ENCODE peak calls at places on chromosomes 16 and 17, in ten cellular contexts. One of them, this sample, is unnamed. For H3K4me1, the result is how much of the 10 kb centered on the place peaks cover.

GRCh38 chr16:81521141-81521626 is 76.6 kb downstream of the CMIP start:
- DNase-seq in IMR-90: no peak
- DNase-seq in cardiac muscle cell: no peak
- DNase-seq in tibial nerve: no peak
- DNase-seq in uterus: no peak
- DNase-seq in A549: no peak
- DNase-seq in psoas muscle: no peak
- DNase-seq in CD8-positive, alpha-beta memory T cell: peak
- DNase-seq in lung: no peak
- DNase-seq in CD8-positive, alpha-beta T cell: peak
- DNase-seq in this sample: no peak

GRCh38 chr17:71379512-71379911 is 741.3 kb upstream of the SOX9 start:
- DNase-seq in psoas muscle: no peak
- DNase-seq in cardiac muscle cell: no peak
- DNase-seq in A549: no peak
- DNase-seq in CD8-positive, alpha-beta memory T cell: no peak
- DNase-seq in IMR-90: no peak
- DNase-seq in CD8-positive, alpha-beta T cell: no peak
- DNase-seq in lung: no peak
- DNase-seq in uterus: no peak
- DNase-seq in tibial nerve: no peak
- DNase-seq in this sample: no peak

GRCh38 chr17:48626470-48627241 is 498 bp upstream of the HOXB9 start:
- DNase-seq in cardiac muscle cell: no peak
- DNase-seq in CD8-positive, alpha-beta T cell: no peak
- DNase-seq in CD8-positive, alpha-beta memory T cell: peak
- DNase-seq in uterus: no peak
- DNase-seq in IMR-90: peak
- DNase-seq in psoas muscle: no peak
- DNase-seq in tibial nerve: no peak
- DNase-seq in A549: peak
- DNase-seq in lung: no peak
- DNase-seq in this sample: no peak

GRCh38 chr16:52386694-52387093 is 160.2 kb downstream of the TOX3 start:
- DNase-seq in CD8-positive, alpha-beta T cell: no peak
- DNase-seq in A549: no peak
- DNase-seq in cardiac muscle cell: no peak
- DNase-seq in lung: no peak
- DNase-seq in uterus: no peak
- DNase-seq in IMR-90: no peak
- DNase-seq in tibial nerve: no peak
- DNase-seq in CD8-positive, alpha-beta memory T cell: no peak
- DNase-seq in psoas muscle: no peak
- DNase-seq in this sample: no peak

GRCh38 chr17:46026045-46026814 is 27.2 kb downstream of the STH start:
- DNase-seq in CD8-positive, alpha-beta T cell: no peak
- DNase-seq in IMR-90: no peak
- DNase-seq in cardiac muscle cell: no peak
- DNase-seq in uterus: no peak
- DNase-seq in lung: no peak
- DNase-seq in psoas muscle: no peak
- DNase-seq in A549: no peak
- DNase-seq in CD8-positive, alpha-beta memory T cell: no peak
- DNase-seq in tibial nerve: peak
- DNase-seq in this sample: no peak

GRCh38 chr16:30628628-30629342 is 18.6 kb upstream of the ZNF689 start:
- DNase-seq in tibial nerve: peak
- DNase-seq in IMR-90: peak
- DNase-seq in CD8-positive, alpha-beta T cell: peak
- DNase-seq in uterus: peak
- DNase-seq in psoas muscle: peak
- DNase-seq in lung: peak
- DNase-seq in cardiac muscle cell: peak
- DNase-seq in CD8-positive, alpha-beta memory T cell: peak
- DNase-seq in A549: peak
- DNase-seq in this sample: peak

GRCh38 chr16:4910828-4911227 is 26.1 kb downstream of the PPL start:
- DNase-seq in psoas muscle: no peak
- DNase-seq in A549: no peak
- DNase-seq in uterus: no peak
- DNase-seq in lung: no peak
- DNase-seq in IMR-90: no peak
- DNase-seq in cardiac muscle cell: no peak
- DNase-seq in CD8-positive, alpha-beta T cell: no peak
- DNase-seq in CD8-positive, alpha-beta memory T cell: no peak
- DNase-seq in tibial nerve: no peak
- DNase-seq in this sample: no peak

GRCh38 chr16:26391833-26392232 is 674.9 kb upstream of the C16orf82 start:
- DNase-seq in uterus: no peak
- DNase-seq in lung: no peak
- DNase-seq in A549: no peak
- DNase-seq in cardiac muscle cell: no peak
- DNase-seq in CD8-positive, alpha-beta memory T cell: no peak
- DNase-seq in psoas muscle: no peak
- DNase-seq in CD8-positive, alpha-beta T cell: no peak
- DNase-seq in IMR-90: no peak
- DNase-seq in tibial nerve: no peak
- DNase-seq in this sample: no peak

GRCh38 chr17:40558651-40559015 is 6.6 kb downstream of the CCR7 start:
- DNase-seq in tibial nerve: no peak
- DNase-seq in uterus: no peak
- DNase-seq in A549: no peak
- DNase-seq in psoas muscle: no peak
- DNase-seq in lung: no peak
- DNase-seq in CD8-positive, alpha-beta memory T cell: no peak
- DNase-seq in IMR-90: no peak
- DNase-seq in cardiac muscle cell: no peak
- DNase-seq in CD8-positive, alpha-beta T cell: no peak
- DNase-seq in this sample: no peak

GRCh38 chr16:53282975-53283946 is 151.0 kb upstream of the RBL2 start:
- DNase-seq in lung: no peak
- DNase-seq in A549: peak
- DNase-seq in CD8-positive, alpha-beta memory T cell: no peak
- DNase-seq in uterus: no peak
- DNase-seq in psoas muscle: no peak
- DNase-seq in IMR-90: peak
- DNase-seq in CD8-positive, alpha-beta T cell: no peak
- DNase-seq in cardiac muscle cell: peak
- DNase-seq in tibial nerve: no peak
- DNase-seq in this sample: peak

GRCh38 chr16:303760-304505 is 21.0 kb downstream of the PDIA2 start:
- DNase-seq in tibial nerve: no peak
- DNase-seq in cardiac muscle cell: no peak
- DNase-seq in A549: peak
- DNase-seq in uterus: no peak
- DNase-seq in lung: no peak
- DNase-seq in CD8-positive, alpha-beta memory T cell: no peak
- DNase-seq in IMR-90: no peak
- DNase-seq in psoas muscle: no peak
- DNase-seq in CD8-positive, alpha-beta T cell: no peak
- DNase-seq in this sample: no peak

DNA sequence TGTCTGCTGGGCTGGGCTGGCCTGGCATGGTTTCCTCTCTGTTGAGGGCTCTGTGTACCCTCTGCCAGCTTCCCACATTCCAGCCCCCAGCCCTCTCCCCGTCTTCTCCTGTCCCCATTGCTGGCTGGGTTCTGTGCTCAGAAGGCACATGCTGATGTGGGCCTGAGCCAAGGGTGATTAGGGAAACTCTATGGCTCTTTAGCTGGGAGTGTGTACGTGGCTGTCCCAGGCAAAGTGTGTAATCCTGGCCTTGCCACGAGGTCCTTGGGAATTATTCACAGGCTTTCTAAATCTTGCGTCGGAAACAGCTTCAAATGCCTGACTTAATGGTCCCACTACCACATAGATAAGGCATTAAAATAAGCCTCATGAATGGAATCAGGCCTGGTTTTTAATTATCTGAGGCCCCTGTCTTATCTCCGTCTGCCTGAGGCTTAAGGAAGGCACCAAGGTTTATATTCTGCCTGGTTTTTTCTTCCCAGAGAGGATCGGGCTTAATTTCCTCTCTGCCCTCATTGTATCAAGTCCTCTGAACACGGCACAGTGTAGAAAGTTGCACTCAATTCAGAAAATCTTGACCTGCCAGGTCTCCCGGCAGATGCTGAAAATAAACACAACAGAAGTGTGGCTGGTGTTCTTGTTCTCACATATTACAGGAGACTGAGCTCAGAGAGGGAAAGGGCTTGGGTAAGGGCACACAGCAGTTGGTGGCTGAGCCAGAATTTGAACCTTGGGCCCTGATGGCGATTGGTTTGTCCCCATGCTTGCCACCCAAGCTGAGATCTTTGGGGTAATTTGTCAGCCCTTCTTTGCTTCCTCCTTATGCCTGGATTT is 52.9 kb upstream of the LGALS9 start:
- DNase-seq in uterus: peak
- DNase-seq in IMR-90: peak
- DNase-seq in CD8-positive, alpha-beta memory T cell: no peak
- DNase-seq in psoas muscle: peak
- DNase-seq in CD8-positive, alpha-beta T cell: no peak
- DNase-seq in cardiac muscle cell: peak
- DNase-seq in tibial nerve: no peak
- DNase-seq in A549: no peak
- DNase-seq in lung: no peak
- DNase-seq in this sample: no peak
- H3K4me1 ChIP-seq in uterus: under half
- H3K4me1 ChIP-seq in IMR-90: half or more
- H3K4me1 ChIP-seq in CD8-positive, alpha-beta memory T cell: under half
- H3K4me1 ChIP-seq in psoas muscle: half or more
- H3K4me1 ChIP-seq in CD8-positive, alpha-beta T cell: under half
- H3K4me1 ChIP-seq in cardiac muscle cell: under half
- H3K4me1 ChIP-seq in tibial nerve: under half
- H3K4me1 ChIP-seq in A549: half or more
- H3K4me1 ChIP-seq in lung: under half
- H3K4me1 ChIP-seq in this sample: under half

DNA sequence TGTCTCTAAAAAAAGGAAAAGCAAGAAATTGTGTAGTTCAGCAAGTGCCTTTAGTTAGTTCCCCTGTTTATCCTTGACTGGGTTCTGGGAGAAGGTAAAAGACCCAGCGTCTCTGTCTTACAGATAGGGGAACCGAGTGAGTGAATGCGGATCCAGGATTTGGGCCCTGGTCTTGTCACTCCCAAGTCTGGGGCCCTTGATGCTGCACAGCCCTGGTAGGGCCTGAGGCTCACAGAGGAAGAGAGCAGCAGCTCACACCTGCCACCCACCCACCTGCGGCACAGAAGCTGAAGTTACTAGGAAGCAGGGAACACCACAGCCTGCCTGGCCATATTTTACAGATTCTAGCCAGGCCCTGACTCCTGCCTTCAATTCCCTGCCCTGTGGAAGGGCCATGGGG is 22.2 kb downstream of the LASP1 start:
- DNase-seq in IMR-90: no peak
- DNase-seq in tibial nerve: no peak
- DNase-seq in cardiac muscle cell: no peak
- DNase-seq in CD8-positive, alpha-beta memory T cell: no peak
- DNase-seq in psoas muscle: no peak
- DNase-seq in A549: no peak
- DNase-seq in CD8-positive, alpha-beta T cell: no peak
- DNase-seq in uterus: no peak
- DNase-seq in lung: no peak
- DNase-seq in this sample: no peak
- H3K4me1 ChIP-seq in IMR-90: under half
- H3K4me1 ChIP-seq in tibial nerve: under half
- H3K4me1 ChIP-seq in cardiac muscle cell: under half
- H3K4me1 ChIP-seq in CD8-positive, alpha-beta memory T cell: half or more
- H3K4me1 ChIP-seq in psoas muscle: under half
- H3K4me1 ChIP-seq in A549: under half
- H3K4me1 ChIP-seq in CD8-positive, alpha-beta T cell: half or more
- H3K4me1 ChIP-seq in uterus: under half
- H3K4me1 ChIP-seq in lung: under half
- H3K4me1 ChIP-seq in this sample: under half

DNA sequence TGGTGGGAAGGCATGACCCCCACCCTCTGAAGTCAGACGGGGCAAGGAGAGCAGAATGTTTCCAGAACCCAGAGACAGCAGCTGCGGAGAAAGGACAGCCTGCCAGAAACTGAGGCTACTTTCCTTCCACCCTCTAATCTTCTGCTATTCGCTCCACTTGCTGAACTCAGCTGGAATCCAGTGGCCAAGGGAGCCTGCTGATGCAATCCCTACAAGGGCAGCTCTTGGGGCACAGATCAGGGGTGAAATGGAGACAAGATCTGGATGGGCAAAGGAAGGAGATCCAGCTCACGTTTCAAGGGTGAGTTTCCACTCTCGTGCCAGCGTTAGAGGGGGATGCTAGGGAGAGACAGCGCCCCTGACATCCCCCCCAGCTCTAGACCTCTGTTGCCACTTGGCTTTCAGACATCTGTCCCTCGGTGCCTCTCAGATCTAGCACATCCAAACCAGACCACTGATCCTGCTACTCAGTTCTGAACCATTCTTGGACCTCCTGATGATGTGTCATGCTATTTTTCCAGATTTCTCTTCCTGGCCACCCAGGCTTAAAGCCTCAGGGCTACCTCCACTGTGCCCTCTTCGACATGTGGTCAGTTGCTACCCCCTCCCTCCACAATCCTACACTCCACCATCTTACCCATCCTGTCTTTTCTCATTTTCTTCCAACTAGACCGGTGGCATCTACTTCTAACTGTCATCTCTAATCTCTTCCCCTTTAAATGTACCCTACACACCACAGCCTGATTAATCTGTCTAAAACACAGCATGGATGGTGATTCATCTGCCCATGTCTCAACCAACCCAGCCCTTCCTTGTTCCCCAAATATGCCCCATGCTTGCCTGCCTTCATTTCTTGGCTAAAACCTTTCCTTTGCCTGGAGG is 478.8 kb downstream of the SLC39A11 start:
- DNase-seq in cardiac muscle cell: no peak
- DNase-seq in lung: no peak
- DNase-seq in CD8-positive, alpha-beta memory T cell: no peak
- DNase-seq in tibial nerve: no peak
- DNase-seq in IMR-90: peak
- DNase-seq in uterus: no peak
- DNase-seq in A549: peak
- DNase-seq in psoas muscle: no peak
- DNase-seq in CD8-positive, alpha-beta T cell: no peak
- DNase-seq in this sample: peak
- H3K4me1 ChIP-seq in cardiac muscle cell: under half
- H3K4me1 ChIP-seq in lung: under half
- H3K4me1 ChIP-seq in CD8-positive, alpha-beta memory T cell: under half
- H3K4me1 ChIP-seq in tibial nerve: under half
- H3K4me1 ChIP-seq in IMR-90: under half
- H3K4me1 ChIP-seq in uterus: under half
- H3K4me1 ChIP-seq in A549: half or more
- H3K4me1 ChIP-seq in psoas muscle: under half
- H3K4me1 ChIP-seq in CD8-positive, alpha-beta T cell: under half
- H3K4me1 ChIP-seq in this sample: under half

GRCh38 chr16:66921758-66922450 is 3.2 kb upstream of the CDH16 start:
- DNase-seq in IMR-90: no peak
- DNase-seq in tibial nerve: no peak
- DNase-seq in psoas muscle: peak
- DNase-seq in lung: no peak
- DNase-seq in cardiac muscle cell: no peak
- DNase-seq in CD8-positive, alpha-beta T cell: no peak
- DNase-seq in CD8-positive, alpha-beta memory T cell: no peak
- DNase-seq in A549: no peak
- DNase-seq in uterus: no peak
- DNase-seq in this sample: no peak
- H3K4me1 ChIP-seq in IMR-90: under half
- H3K4me1 ChIP-seq in tibial nerve: under half
- H3K4me1 ChIP-seq in psoas muscle: under half
- H3K4me1 ChIP-seq in lung: under half
- H3K4me1 ChIP-seq in cardiac muscle cell: half or more
- H3K4me1 ChIP-seq in CD8-positive, alpha-beta T cell: under half
- H3K4me1 ChIP-seq in CD8-positive, alpha-beta memory T cell: under half
- H3K4me1 ChIP-seq in A549: under half
- H3K4me1 ChIP-seq in uterus: under half
- H3K4me1 ChIP-seq in this sample: under half

This sample was measured in adipocyte.